ENCODE peak calls at places on chromosomes 2 and 18, in four cellular contexts. One of them, this sample, is unnamed.

GRCh38 chr2:109063326-109063670 is 65.7 kb upstream of the SH3RF3 start:
- DNase-seq in H9: peak; percentile 50
- DNase-seq in IMR-90: no peak
- DNase-seq in H1: no peak
- DNase-seq in this sample: no peak

GRCh38 chr2:98508690-98509054 is 64.0 kb downstream of the INPP4A start:
- DNase-seq in H1: no peak
- DNase-seq in H9: no peak
- DNase-seq in IMR-90: peak; percentile 73
- DNase-seq in this sample: no peak

GRCh38 chr2:144333144-144333555 is 186.8 kb downstream of the ZEB2 start:
- DNase-seq in H1: no peak
- DNase-seq in H9: no peak
- DNase-seq in IMR-90: no peak
- DNase-seq in this sample: no peak

GRCh38 chr2:133252770-133253355 is 315.4 kb downstream of the NCKAP5 start:
- DNase-seq in IMR-90: no peak
- DNase-seq in H9: no peak
- DNase-seq in H1: no peak
- DNase-seq in this sample: peak; percentile 7

GRCh38 chr2:109692013-109692738 is 78.0 kb downstream of the SOWAHC start:
- DNase-seq in H9: no peak
- DNase-seq in H1: no peak
- DNase-seq in IMR-90: no peak
- DNase-seq in this sample: no peak

GRCh38 chr2:1253608-1254007 is 159.7 kb upstream of the TPO start:
- DNase-seq in H1: no peak
- DNase-seq in H9: no peak
- DNase-seq in IMR-90: no peak
- DNase-seq in this sample: no peak

GRCh38 chr18:74228312-74228711 is 63.5 kb downstream of the CYB5A start:
- DNase-seq in H9: no peak
- DNase-seq in IMR-90: no peak
- DNase-seq in H1: no peak
- DNase-seq in this sample: no peak

GRCh38 chr18:51153659-51154371 is 43.7 kb downstream of the MEX3C start:
- DNase-seq in H9: no peak
- DNase-seq in IMR-90: no peak
- DNase-seq in H1: no peak
- DNase-seq in this sample: no peak

GRCh38 chr2:79620679-79621078 is 107.8 kb downstream of the CTNNA2 start:
- DNase-seq in H9: no peak
- DNase-seq in H1: no peak
- DNase-seq in IMR-90: no peak
- DNase-seq in this sample: no peak

GRCh38 chr2:158724803-158725271 is 70.3 kb upstream of the DAPL1 start:
- DNase-seq in IMR-90: no peak
- DNase-seq in H1: no peak
- DNase-seq in H9: no peak
- DNase-seq in this sample: no peak

GRCh38 chr18:77042583-77042982 is 90.0 kb downstream of the MBP start:
- DNase-seq in IMR-90: no peak
- DNase-seq in H9: no peak
- DNase-seq in H1: no peak
- DNase-seq in this sample: no peak

GRCh38 chr2:95043300-95043786 is 17.8 kb downstream of the MAL start:
- DNase-seq in H1: no peak
- DNase-seq in H9: peak; percentile 42
- DNase-seq in IMR-90: peak; percentile 90
- DNase-seq in this sample: peak; percentile 33

GRCh38 chr18:49847524-49847923 is 34.2 kb upstream of the ACAA2 start:
- DNase-seq in IMR-90: no peak
- DNase-seq in H9: no peak
- DNase-seq in H1: no peak
- DNase-seq in this sample: no peak

GRCh38 chr18:49849331-49850217 is 36.2 kb upstream of the ACAA2 start:
- DNase-seq in IMR-90: peak; percentile 92
- DNase-seq in H9: peak; percentile 88
- DNase-seq in H1: peak; percentile 58
- DNase-seq in this sample: peak; percentile 97

GRCh38 chr18:49846263-49846662 is 32.9 kb upstream of the ACAA2 start:
- DNase-seq in H1: no peak
- DNase-seq in IMR-90: peak; percentile 35
- DNase-seq in H9: no peak
- DNase-seq in this sample: no peak

GRCh38 chr18:49846718-49847470 is 33.6 kb upstream of the ACAA2 start:
- DNase-seq in H9: no peak
- DNase-seq in IMR-90: no peak
- DNase-seq in H1: no peak
- DNase-seq in this sample: no peak

DNA sequence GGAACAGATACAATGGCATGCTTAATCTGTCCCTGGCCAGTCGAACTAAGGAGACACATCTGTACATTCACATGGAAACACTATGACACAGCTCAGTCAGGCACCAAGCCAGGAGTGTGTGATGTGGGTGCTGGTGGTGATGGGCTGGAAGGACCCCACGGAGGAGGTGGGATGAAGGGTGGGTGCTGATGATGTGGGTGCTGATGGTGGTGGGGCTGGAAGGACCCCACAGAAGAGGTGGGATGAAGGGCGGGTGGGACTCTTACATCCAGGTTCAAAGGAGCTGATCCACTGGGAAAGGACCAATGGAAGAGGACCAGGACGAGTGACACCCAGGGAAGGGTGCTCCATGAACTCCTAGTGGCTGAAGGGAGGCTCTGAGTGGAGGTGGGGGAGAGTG is 34.8 kb upstream of the ACAA2 start:
- DNase-seq in IMR-90: no peak
- DNase-seq in H9: no peak
- DNase-seq in H1: no peak
- DNase-seq in this sample: no peak
- H4K5ac ChIP-seq in IMR-90: no peak overlapping the region
- H4K5ac ChIP-seq in H9: no peak overlapping the region
- H4K5ac ChIP-seq in H1: no peak overlapping the region
- H4K5ac ChIP-seq in this sample: no peak overlapping the region

DNA sequence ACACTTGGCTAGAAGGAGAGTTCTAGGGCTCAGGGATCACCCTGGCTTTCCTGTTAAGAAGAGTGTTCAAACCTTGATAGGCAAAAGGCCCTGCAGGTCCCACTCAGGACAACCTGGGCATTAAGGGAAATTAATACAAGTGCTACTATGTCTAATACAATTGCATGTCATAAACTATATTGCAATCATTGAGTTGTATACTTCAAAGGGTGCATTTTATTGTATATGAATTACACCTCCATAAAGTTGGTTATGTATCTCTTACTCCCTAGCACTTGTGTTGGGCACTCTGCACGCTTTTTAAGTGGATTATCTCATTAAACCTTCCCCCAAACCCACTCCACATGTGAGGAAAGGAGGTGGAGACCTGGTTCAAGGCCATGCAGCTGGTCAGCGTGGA is 172.1 kb upstream of the GLI2 start:
- DNase-seq in H1: no peak
- DNase-seq in H9: no peak
- DNase-seq in IMR-90: no peak
- DNase-seq in this sample: no peak
- H4K5ac ChIP-seq in H1: no peak overlapping the region
- H4K5ac ChIP-seq in H9: no peak overlapping the region
- H4K5ac ChIP-seq in IMR-90: no peak overlapping the region
- H4K5ac ChIP-seq in this sample: no peak overlapping the region

GRCh38 chr18:68456985-68457384 is 257.9 kb downstream of the TMX3 start:
- DNase-seq in H1: no peak
- DNase-seq in H9: no peak
- DNase-seq in IMR-90: peak; percentile 50
- DNase-seq in this sample: no peak

GRCh38 chr18:68461635-68462034 is 253.3 kb downstream of the TMX3 start:
- DNase-seq in H1: no peak
- DNase-seq in H9: no peak
- DNase-seq in IMR-90: no peak
- DNase-seq in this sample: no peak

GRCh38 chr18:68462148-68462547 is 252.8 kb downstream of the TMX3 start:
- DNase-seq in IMR-90: peak; percentile 7
- DNase-seq in H9: no peak
- DNase-seq in H1: no peak
- DNase-seq in this sample: no peak

GRCh38 chr18:68462766-68463165 is 252.1 kb downstream of the TMX3 start:
- DNase-seq in IMR-90: peak; percentile 21
- DNase-seq in H1: no peak
- DNase-seq in H9: no peak
- DNase-seq in this sample: no peak

GRCh38 chr18:68459968-68460367 is 254.9 kb downstream of the TMX3 start:
- DNase-seq in H1: no peak
- DNase-seq in H9: no peak
- DNase-seq in IMR-90: no peak
- DNase-seq in this sample: no peak
- H4K5ac ChIP-seq in H1: no peak overlapping the region
- H4K5ac ChIP-seq in H9: no peak overlapping the region
- H4K5ac ChIP-seq in IMR-90: no peak overlapping the region
- H4K5ac ChIP-seq in this sample: no peak overlapping the region

DNA sequence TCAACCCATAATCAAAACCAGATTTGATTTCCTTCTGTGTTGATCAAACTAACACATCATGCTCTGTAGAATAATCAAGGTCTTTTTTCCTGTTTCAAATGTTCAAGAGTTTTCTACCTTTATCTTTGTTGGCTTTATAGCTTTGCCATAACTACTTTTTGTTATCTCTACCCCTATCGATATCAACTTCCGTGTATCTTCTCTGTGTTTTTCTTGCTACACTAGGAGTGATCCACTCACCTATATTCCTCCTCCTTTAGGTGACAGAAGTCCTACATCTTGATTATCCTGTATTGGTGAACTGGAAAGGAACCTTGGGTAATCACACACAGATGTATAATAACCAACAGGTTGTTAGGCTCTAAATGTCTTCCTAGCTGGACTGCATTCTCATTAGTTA is 85.5 kb downstream of the LTBP1 start:
- DNase-seq in IMR-90: no peak
- DNase-seq in H1: no peak
- DNase-seq in H9: no peak
- DNase-seq in this sample: no peak
- H4K5ac ChIP-seq in IMR-90: no peak overlapping the region
- H4K5ac ChIP-seq in H1: no peak overlapping the region
- H4K5ac ChIP-seq in H9: no peak overlapping the region
- H4K5ac ChIP-seq in this sample: no peak overlapping the region

DNA sequence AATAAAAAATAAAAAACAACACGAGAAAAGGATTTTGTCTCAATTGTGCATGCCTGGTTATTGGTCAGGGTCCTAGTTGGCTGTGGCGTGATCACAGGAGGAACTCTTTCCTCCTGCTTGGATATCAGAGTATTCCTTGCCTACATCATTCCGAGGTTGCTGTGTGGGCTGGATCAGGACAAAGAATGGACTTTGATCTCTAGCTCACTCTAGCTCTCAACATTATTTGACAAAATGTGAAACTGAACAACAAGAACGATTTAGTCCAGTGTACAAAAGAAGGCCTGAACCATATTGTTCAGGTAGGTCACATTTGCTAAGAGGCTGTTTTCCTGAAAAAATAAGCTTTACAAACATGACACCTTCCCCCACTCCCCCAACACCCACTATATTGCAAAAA is 178.9 kb downstream of the LPIN1 start:
- DNase-seq in H9: no peak
- DNase-seq in IMR-90: no peak
- DNase-seq in H1: no peak
- DNase-seq in this sample: no peak
- H4K5ac ChIP-seq in H9: no peak overlapping the region
- H4K5ac ChIP-seq in IMR-90: no peak overlapping the region
- H4K5ac ChIP-seq in H1: no peak overlapping the region
- H4K5ac ChIP-seq in this sample: no peak overlapping the region

DNA sequence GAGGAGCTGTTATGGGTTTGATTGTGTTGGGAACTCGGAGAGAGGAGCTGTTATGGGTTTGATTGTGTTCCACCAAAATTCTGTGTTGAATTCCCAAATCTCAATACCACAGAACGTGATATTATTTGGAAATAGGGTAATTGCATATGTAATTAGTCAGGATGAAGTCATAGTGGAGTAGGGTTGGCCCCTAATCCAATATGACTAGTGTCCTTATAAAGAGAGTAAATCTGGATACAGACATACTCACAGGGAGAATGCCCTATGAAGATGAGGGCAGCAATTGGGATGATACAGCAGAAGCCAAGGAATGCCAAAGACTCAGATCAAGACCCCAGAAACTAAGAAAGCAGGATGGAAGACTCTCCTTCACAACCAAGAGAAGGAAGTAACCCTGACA is 1023.2 kb upstream of the ZEB2 start:
- DNase-seq in H9: no peak
- DNase-seq in H1: no peak
- DNase-seq in IMR-90: no peak
- DNase-seq in this sample: no peak
- H4K5ac ChIP-seq in H9: no peak overlapping the region
- H4K5ac ChIP-seq in H1: no peak overlapping the region
- H4K5ac ChIP-seq in IMR-90: no peak overlapping the region
- H4K5ac ChIP-seq in this sample: no peak overlapping the region

GRCh38 chr2:200738590-200738989 is 73.1 kb upstream of the BZW1 start:
- DNase-seq in H1: no peak
- DNase-seq in H9: no peak
- DNase-seq in IMR-90: no peak
- DNase-seq in this sample: no peak
- H4K5ac ChIP-seq in H1: no peak overlapping the region
- H4K5ac ChIP-seq in H9: no peak overlapping the region
- H4K5ac ChIP-seq in IMR-90: no peak overlapping the region
- H4K5ac ChIP-seq in this sample: no peak overlapping the region

This sample was measured in mesendoderm.